ENCODE peak calls at places on chromosome 20, in eight cellular contexts. N, K, D, V, R, T, L and S are unnamed samples.

GRCh38 chr20:63057133-63058117 is 50.7 kb upstream of the BHLHE23 start:
- DNase-seq in T (no peak), N (no peak), K (no peak), D (no peak), R (peak; percentile 29), V (no peak), L (no peak), S (no peak)

GRCh38 chr20:41329435-41330342 is 10.9 kb upstream of the LPIN3 start:
- DNase-seq in T (peak; percentile 73), N (no peak), L (peak; percentile 81), R (peak; percentile 96), K (peak; percentile 96), V (peak; percentile 99), D (peak; percentile 48), S (peak; percentile 98)

GRCh38 chr20:58630063-58630462 is 21.0 kb upstream of the STX16 start:
- DNase-seq in N (no peak), R (peak; percentile 62), T (peak; percentile 18), V (peak; percentile 77), K (peak; percentile 90), D (no peak), L (no peak), S (no peak)

GRCh38 chr20:63697357-63697867 is 960 bp downstream of the TNFRSF6B start:
- DNase-seq in V (no peak), D (no peak), R (no peak), K (peak; percentile 21), N (peak; percentile 4), T (no peak), L (no peak), S (no peak)

GRCh38 chr20:16158976-16159286 is 414.3 kb downstream of the KIF16B start:
- DNase-seq in T (no peak), V (no peak), K (no peak), L (no peak), N (no peak), R (no peak), D (no peak), S (no peak)

GRCh38 chr20:48826883-48827771 is 672 bp downstream of the PREX1 start:
- DNase-seq in D (no peak), V (peak; percentile 39), T (peak; percentile 73), L (no peak), N (peak; percentile 42), R (no peak), K (peak; percentile 24), S (no peak)

GRCh38 chr20:19893356-19893755 is 123.8 kb upstream of the NAA20 start:
- DNase-seq in L (no peak), V (peak; percentile 62), N (no peak), K (no peak), R (no peak), T (no peak), D (no peak), S (no peak)

GRCh38 chr20:47334022-47334551 is 22.4 kb downstream of the ZMYND8 start:
- DNase-seq in L (no peak), K (peak; percentile 98), N (no peak), D (no peak), V (peak; percentile 98), T (peak; percentile 21), R (peak; percentile 97), S (peak; percentile 84)

GRCh38 chr20:10228330-10228729 is 9.7 kb downstream of the SNAP25 start:
- DNase-seq in N (no peak), T (no peak), V (no peak), L (no peak), K (no peak), D (no peak), R (no peak), S (no peak)

GRCh38 chr20:32820698-32821378 is 1.1 kb downstream of the MAPRE1 start:
- DNase-seq in K (no peak), V (no peak), N (no peak), T (peak; percentile 9), D (no peak), R (no peak), L (no peak), S (no peak)

GRCh38 chr20:3239026-3239866 is at the start of gene SLC4A11:
- DNase-seq in D (no peak), L (peak; percentile 59), K (peak; percentile 72), V (peak; percentile 61), T (peak; percentile 61), N (peak; percentile 53), R (peak; percentile 62), S (peak; percentile 23)

DNA sequence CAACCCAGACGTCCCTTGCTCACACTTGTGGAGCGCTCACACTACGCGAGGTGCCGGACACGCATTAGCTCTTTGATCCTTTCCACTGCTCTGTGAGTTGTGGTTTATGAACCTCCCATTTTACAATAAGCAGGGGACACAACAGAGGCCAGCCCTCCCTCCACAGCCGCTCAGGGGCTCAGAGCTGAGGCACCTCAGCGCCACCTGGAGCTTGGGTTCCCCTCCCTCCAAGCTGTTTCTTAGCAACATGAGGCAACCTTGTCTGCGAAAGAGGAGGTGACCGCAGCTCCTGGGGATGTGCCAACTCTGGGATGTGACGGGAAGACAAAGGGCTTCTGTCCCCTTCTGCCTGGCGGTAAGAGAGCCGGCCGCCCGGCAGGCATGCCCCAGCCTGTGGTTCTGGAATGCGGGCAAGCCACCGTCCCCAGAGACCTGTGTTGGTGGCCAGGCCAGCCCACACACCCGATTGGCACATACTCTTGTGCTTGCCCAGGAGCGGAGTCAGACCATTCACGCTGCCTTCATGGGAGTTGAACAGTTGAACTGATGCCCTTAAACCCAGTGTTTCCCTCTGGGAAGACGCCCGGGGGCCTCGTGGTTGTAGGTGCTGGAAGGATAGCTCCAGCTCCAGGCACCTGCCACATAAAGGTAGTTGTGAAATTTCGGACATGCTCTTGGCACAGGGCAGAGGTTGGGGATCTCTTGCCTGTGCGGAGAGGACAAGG is 44.5 kb downstream of the RBM38 start:
- DNase-seq in V (peak; percentile 60), T (peak; percentile 44), D (peak; percentile 8), L (peak; percentile 61), N (no peak), R (no peak), K (peak; percentile 97), S (no peak)
- TF ChIP-seq CTCF in V (no peak), T (no peak), D (no peak), L (no peak), N (no peak), R (no peak), K (peak; percentile 55), S (no peak)

GRCh38 chr20:8933391-8933807 is 135.5 kb upstream of the PLCB4 start:
- DNase-seq in V (peak; percentile 3), K (no peak), R (no peak), T (peak; percentile 35), N (no peak), L (peak; percentile 26), D (no peak), S (no peak)

GRCh38 chr20:8934362-8934761 is 134.5 kb upstream of the PLCB4 start:
- DNase-seq in K (no peak), N (no peak), D (no peak), T (no peak), L (no peak), R (no peak), V (no peak), S (no peak)

GRCh38 chr20:8935878-8936277 is 133.0 kb upstream of the PLCB4 start:
- DNase-seq in R (no peak), V (no peak), D (no peak), L (no peak), K (no peak), T (no peak), N (no peak), S (no peak)

GRCh38 chr20:8930691-8931090 is 138.2 kb upstream of the PLCB4 start:
- DNase-seq in D (no peak), L (no peak), V (no peak), N (no peak), R (no peak), K (no peak), T (no peak), S (peak; percentile 45)

DNA sequence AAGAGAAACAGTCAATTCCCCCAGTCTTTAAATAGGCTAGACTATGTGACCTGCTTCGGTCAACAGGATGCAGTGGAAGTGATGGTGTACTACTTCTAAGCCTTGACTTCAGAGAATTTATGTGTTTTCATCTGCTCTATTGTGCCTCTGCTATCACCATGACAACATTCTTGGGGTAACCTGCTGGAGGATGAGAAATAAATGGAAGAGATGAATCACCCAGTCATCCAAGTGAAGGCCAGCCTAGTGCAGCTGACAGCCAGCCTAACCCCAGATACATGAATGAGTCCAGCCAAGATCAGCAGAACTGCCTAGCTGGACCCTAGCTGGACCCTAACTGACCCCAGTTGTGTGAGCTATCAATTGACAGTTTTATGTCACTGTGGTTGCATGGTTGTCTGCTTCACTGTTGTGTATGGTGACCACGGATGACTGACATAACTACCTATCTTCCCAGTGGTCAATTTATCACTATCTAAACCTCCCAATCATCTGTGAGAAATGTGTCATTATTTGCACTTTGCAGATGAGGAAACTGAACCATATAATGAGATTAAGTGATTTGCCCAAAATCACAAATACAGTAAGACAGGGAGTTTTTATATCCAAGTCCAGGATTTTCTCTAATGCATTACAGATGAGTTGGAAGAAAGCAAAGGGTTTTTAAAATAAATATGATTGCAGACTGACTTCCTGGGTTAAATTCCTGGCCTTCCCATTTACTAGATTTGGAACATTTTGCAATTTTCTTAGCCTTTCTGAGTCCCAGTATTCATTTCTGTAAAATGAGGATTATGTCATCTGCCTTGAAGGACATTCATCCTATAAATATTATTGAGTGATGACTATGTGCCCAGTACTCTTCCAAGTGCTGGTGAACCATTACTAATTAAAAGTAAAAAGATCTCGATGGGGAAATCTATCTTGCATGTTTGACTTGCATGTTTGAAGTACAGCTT is 136.4 kb upstream of the PLCB4 start:
- DNase-seq in L (no peak), K (peak; percentile 66), V (peak; percentile 69), N (no peak), R (peak; percentile 2), D (no peak), T (peak; percentile 2), S (peak; percentile 88)
- TF ChIP-seq CTCF in L (no peak), K (no peak), V (no peak), N (no peak), R (no peak), D (no peak), T (no peak), S (no peak)

GRCh38 chr20:278607-279571 is 11.7 kb downstream of the C20orf96 start:
- DNase-seq in L (no peak), R (peak; percentile 54), D (no peak), T (peak; percentile 71), N (peak; percentile 52), K (no peak), V (no peak), S (no peak)
- TF ChIP-seq CTCF in L (peak; percentile 9), R (no peak), D (no peak), T (peak; percentile 47), N (no peak), K (no peak), V (no peak), S (peak; percentile 9)

GRCh38 chr20:31580706-31581105 is 24.4 kb upstream of the ID1 start:
- DNase-seq in K (no peak), R (no peak), T (no peak), L (no peak), V (no peak), N (no peak), D (no peak), S (no peak)

GRCh38 chr20:31577194-31577593 is 27.9 kb upstream of the ID1 start:
- DNase-seq in T (no peak), L (no peak), D (no peak), V (no peak), N (no peak), K (no peak), R (no peak), S (no peak)

GRCh38 chr20:31578448-31579138 is 26.5 kb upstream of the ID1 start:
- DNase-seq in D (no peak), V (no peak), K (no peak), L (no peak), T (no peak), N (no peak), R (no peak), S (no peak)

GRCh38 chr20:31581391-31581790 is 23.7 kb upstream of the ID1 start:
- DNase-seq in L (no peak), V (no peak), K (no peak), N (no peak), D (no peak), R (no peak), T (no peak), S (no peak)

GRCh38 chr20:31579245-31579644 is 25.8 kb upstream of the ID1 start:
- DNase-seq in N (no peak), T (no peak), D (no peak), K (no peak), L (no peak), V (no peak), R (no peak), S (no peak)
- TF ChIP-seq CTCF in N (no peak), T (no peak), D (no peak), K (no peak), L (no peak), V (no peak), R (no peak), S (no peak)